ENCODE peak calls at places on chromosomes 3 and 15, in eight cellular contexts. One of them, this sample, is unnamed.

GRCh38 chr3:191170097-191170496 is 28.9 kb upstream of the OSTN start:
- DNase-seq in kidney: no peak
- DNase-seq in SJSA1: no peak
- DNase-seq in WERI-Rb-1: no peak
- DNase-seq in Peyer's patch: no peak
- DNase-seq in bronchial epithelial cell: no peak
- DNase-seq in H9: no peak
- DNase-seq in lung microvascular endothelial cell: no peak
- DNase-seq in this sample: no peak

GRCh38 chr3:57951106-57951882 is 56.9 kb upstream of the FLNB start:
- DNase-seq in kidney: peak; percentile 90
- DNase-seq in SJSA1: peak; percentile 78
- DNase-seq in WERI-Rb-1: no peak
- DNase-seq in Peyer's patch: no peak
- DNase-seq in bronchial epithelial cell: peak; percentile 81
- DNase-seq in H9: no peak
- DNase-seq in lung microvascular endothelial cell: peak; percentile 91
- DNase-seq in this sample: no peak

GRCh38 chr3:195015021-195015420 is 255.9 kb downstream of the XXYLT1 start:
- DNase-seq in kidney: no peak
- DNase-seq in SJSA1: no peak
- DNase-seq in WERI-Rb-1: no peak
- DNase-seq in Peyer's patch: no peak
- DNase-seq in bronchial epithelial cell: peak; percentile 50
- DNase-seq in H9: no peak
- DNase-seq in lung microvascular endothelial cell: no peak
- DNase-seq in this sample: no peak

GRCh38 chr3:184176377-184177330 is 2.0 kb downstream of the AP2M1 start:
- DNase-seq in kidney: peak; percentile 93
- DNase-seq in SJSA1: peak; percentile 96
- DNase-seq in WERI-Rb-1: peak; percentile 94
- DNase-seq in Peyer's patch: no peak
- DNase-seq in bronchial epithelial cell: peak; percentile 76
- DNase-seq in H9: peak; percentile 94
- DNase-seq in lung microvascular endothelial cell: peak; percentile 80
- DNase-seq in this sample: no peak

GRCh38 chr15:100536733-100537132 is 8.0 kb upstream of the CERS3 start:
- DNase-seq in kidney: no peak
- DNase-seq in SJSA1: no peak
- DNase-seq in WERI-Rb-1: no peak
- DNase-seq in Peyer's patch: no peak
- DNase-seq in bronchial epithelial cell: peak; percentile 82
- DNase-seq in H9: no peak
- DNase-seq in lung microvascular endothelial cell: no peak
- DNase-seq in this sample: no peak

GRCh38 chr3:37987315-37987697 is 3.3 kb upstream of the VILL start:
- DNase-seq in kidney: no peak
- DNase-seq in SJSA1: no peak
- DNase-seq in WERI-Rb-1: no peak
- DNase-seq in Peyer's patch: no peak
- DNase-seq in bronchial epithelial cell: no peak
- DNase-seq in H9: no peak
- DNase-seq in lung microvascular endothelial cell: no peak
- DNase-seq in this sample: no peak

GRCh38 chr3:54621181-54621580 is 306.7 kb downstream of the LRTM1 start:
- DNase-seq in kidney: no peak
- DNase-seq in SJSA1: no peak
- DNase-seq in WERI-Rb-1: peak; percentile 88
- DNase-seq in Peyer's patch: no peak
- DNase-seq in bronchial epithelial cell: no peak
- DNase-seq in H9: no peak
- DNase-seq in lung microvascular endothelial cell: no peak
- DNase-seq in this sample: peak; percentile 47

GRCh38 chr3:23696842-23697241 is 108.9 kb upstream of the UBE2E1 start:
- DNase-seq in kidney: no peak
- DNase-seq in SJSA1: no peak
- DNase-seq in WERI-Rb-1: no peak
- DNase-seq in Peyer's patch: no peak
- DNase-seq in bronchial epithelial cell: no peak
- DNase-seq in H9: no peak
- DNase-seq in lung microvascular endothelial cell: peak; percentile 57
- DNase-seq in this sample: no peak

GRCh38 chr3:10026084-10026890 is at the start of gene FANCD2:
- DNase-seq in kidney: peak; percentile 96
- DNase-seq in SJSA1: peak; percentile 84
- DNase-seq in WERI-Rb-1: peak; percentile 91
- DNase-seq in Peyer's patch: peak; percentile 82
- DNase-seq in bronchial epithelial cell: peak; percentile 75
- DNase-seq in H9: peak; percentile 90
- DNase-seq in lung microvascular endothelial cell: peak; percentile 93
- DNase-seq in this sample: peak; percentile 16

GRCh38 chr15:73732911-73733310 is 20.2 kb downstream of the INSYN1 start:
- DNase-seq in kidney: no peak
- DNase-seq in SJSA1: no peak
- DNase-seq in WERI-Rb-1: no peak
- DNase-seq in Peyer's patch: no peak
- DNase-seq in bronchial epithelial cell: peak; percentile 28
- DNase-seq in H9: no peak
- DNase-seq in lung microvascular endothelial cell: no peak
- DNase-seq in this sample: no peak

GRCh38 chr3:36548712-36549111 is 168.4 kb downstream of the STAC start:
- DNase-seq in kidney: no peak
- DNase-seq in SJSA1: no peak
- DNase-seq in WERI-Rb-1: no peak
- DNase-seq in Peyer's patch: no peak
- DNase-seq in bronchial epithelial cell: no peak
- DNase-seq in H9: no peak
- DNase-seq in lung microvascular endothelial cell: no peak
- DNase-seq in this sample: no peak

This sample was measured in NCI-H524 treated with DMSO at 0.1 percent for 48 hours.